ENCODE peak calls at places on chromosomes 7 and 10, in eight cellular contexts. C is upper lobe of left lung; D is prostate gland; O is cardiac septum; P is T-helper 17 cell; W is left lobe of liver; L is stimulated activated CD8-positive, alpha-beta memory T cell treated with anti-CD3 and anti-CD28 coated beads, Interleukin-7, amount 100 ng/mL, for 1 hour; R is SK-N-SH. J is an unnamed sample.

GRCh38 chr10:12742776-12743175 is 258.7 kb downstream of the CCDC3 start:
- DNase-seq in C (no peak), D (no peak), O (no peak), P (no peak), W (no peak), L (no peak), R (no peak), J (no peak)

GRCh38 chr10:74706966-74707365 is 119.4 kb upstream of the KAT6B start:
- DNase-seq in C (no peak), D (no peak), O (no peak), P (no peak), W (no peak), L (no peak), R (no peak), J (no peak)

GRCh38 chr10:63684257-63684936 is 163.2 kb downstream of the REEP3 start:
- DNase-seq in C (no peak), D (no peak), O (no peak), P (no peak), W (no peak), L (no peak), R (no peak), J (no peak)

GRCh38 chr10:124641282-124642075 is 102.7 kb downstream of the FAM53B start:
- DNase-seq in C (no peak), D (no peak), O (peak), P (no peak), W (no peak), L (no peak), R (peak), J (no peak)

GRCh38 chr7:133934974-133935330 is 192.2 kb upstream of the LRGUK start:
- DNase-seq in C (no peak), D (no peak), O (no peak), P (no peak), W (no peak), L (no peak), R (no peak), J (no peak)

GRCh38 chr10:103765168-103765567 is 90.2 kb downstream of the SH3PXD2A start:
- DNase-seq in C (no peak), D (no peak), O (no peak), P (no peak), W (no peak), L (no peak), R (no peak), J (no peak)

GRCh38 chr7:48089415-48089975 is 430 bp downstream of the UPP1 start:
- DNase-seq in C (peak), D (peak), O (no peak), P (peak), W (no peak), L (peak), R (peak), J (peak)

GRCh38 chr7:150594817-150595216 is 27.6 kb downstream of the GIMAP4 start:
- DNase-seq in C (no peak), D (no peak), O (no peak), P (no peak), W (no peak), L (no peak), R (no peak), J (no peak)

GRCh38 chr10:121054876-121055275 is 203.7 kb downstream of the WDR11 start:
- DNase-seq in C (no peak), D (no peak), O (no peak), P (no peak), W (no peak), L (no peak), R (no peak), J (no peak)

GRCh38 chr10:66246177-66246576 is 679.7 kb upstream of the LRRTM3 start:
- DNase-seq in C (peak), D (no peak), O (no peak), P (no peak), W (no peak), L (no peak), R (no peak), J (no peak)

GRCh38 chr10:21488246-21488953 is 37.1 kb downstream of the SKIDA1 start:
- DNase-seq in C (no peak), D (no peak), O (no peak), P (no peak), W (no peak), L (no peak), R (no peak), J (peak)

GRCh38 chr10:124000792-124001201 is 92.6 kb downstream of the CHST15 start:
- DNase-seq in C (no peak), D (no peak), O (peak), P (no peak), W (peak), L (no peak), R (no peak), J (peak)

GRCh38 chr10:97703398-97704067 is 10.0 kb upstream of the MARVELD1 start:
- DNase-seq in C (no peak), D (no peak), O (no peak), P (no peak), W (no peak), L (no peak), R (no peak), J (no peak)

GRCh38 chr7:84790873-84791272 is 396.0 kb downstream of the SEMA3D start:
- DNase-seq in C (no peak), D (no peak), O (no peak), P (no peak), W (no peak), L (no peak), R (no peak), J (no peak)

GRCh38 chr7:80279760-80280159 is 145.1 kb downstream of the GNAI1 start:
- DNase-seq in C (no peak), D (no peak), O (no peak), P (no peak), W (no peak), L (no peak), R (no peak), J (no peak)

GRCh38 chr10:132667613-132668394 is 118.1 kb downstream of the NKX6-2 start:
- DNase-seq in C (peak), D (no peak), O (no peak), P (no peak), W (no peak), L (no peak), R (no peak), J (no peak)

GRCh38 chr7:105493928-105494325 is 28.1 kb downstream of the PUS7 start:
- DNase-seq in C (no peak), D (peak), O (no peak), P (no peak), W (no peak), L (no peak), R (no peak), J (no peak)

GRCh38 chr7:29639887-29640600 is 76.4 kb downstream of the PRR15 start:
- DNase-seq in C (no peak), D (no peak), O (no peak), P (no peak), W (no peak), L (no peak), R (no peak), J (no peak)

GRCh38 chr7:157299613-157300405 is 37.0 kb upstream of the DNAJB6 start:
- DNase-seq in C (peak), D (no peak), O (no peak), P (peak), W (no peak), L (no peak), R (peak), J (peak)

GRCh38 chr7:157427811-157428553 is 91.2 kb downstream of the DNAJB6 start:
- DNase-seq in C (no peak), D (no peak), O (peak), P (no peak), W (no peak), L (no peak), R (no peak), J (no peak)

GRCh38 chr10:110324201-110324804 is 19.6 kb upstream of the SMNDC1 start:
- DNase-seq in C (no peak), D (no peak), O (no peak), P (no peak), W (no peak), L (no peak), R (no peak), J (no peak)

GRCh38 chr7:107907790-107908189 is 16.8 kb downstream of the DLD start:
- DNase-seq in C (no peak), D (no peak), O (no peak), P (no peak), W (no peak), L (no peak), R (no peak), J (no peak)

GRCh38 chr10:70602665-70603438 is at the start of gene PRF1:
- DNase-seq in C (peak), D (no peak), O (no peak), P (peak), W (no peak), L (peak), R (no peak), J (peak)

GRCh38 chr10:79333513-79333912 is 13.8 kb upstream of the PPIF start:
- DNase-seq in C (no peak), D (no peak), O (no peak), P (no peak), W (no peak), L (no peak), R (no peak), J (no peak)

GRCh38 chr7:106757846-106758245 is 96.9 kb upstream of the CCDC71L start:
- DNase-seq in C (no peak), D (no peak), O (no peak), P (no peak), W (peak), L (no peak), R (no peak), J (no peak)

GRCh38 chr7:40805361-40805760 is 670.6 kb downstream of the SUGCT start:
- DNase-seq in C (no peak), D (no peak), O (no peak), P (no peak), W (no peak), L (no peak), R (no peak), J (no peak)

GRCh38 chr7:25907214-25907613 is 244.8 kb upstream of the NFE2L3 start:
- DNase-seq in C (no peak), D (no peak), O (no peak), P (no peak), W (no peak), L (no peak), R (no peak), J (no peak)

GRCh38 chr10:46268076-46268881 is 18.5 kb upstream of the ANTXRL start:
- DNase-seq in C (no peak), D (no peak), O (no peak), P (no peak), W (no peak), L (no peak), R (no peak), J (peak)

GRCh38 chr10:85547460-85548023 is 819.1 kb downstream of the GRID1 start:
- DNase-seq in C (no peak), D (no peak), O (no peak), P (no peak), W (no peak), L (no peak), R (no peak), J (no peak)

GRCh38 chr10:126270116-126270515 is 118.2 kb downstream of the ADAM12 start:
- DNase-seq in C (no peak), D (no peak), O (no peak), P (no peak), W (no peak), L (no peak), R (no peak), J (no peak)

GRCh38 chr10:63675171-63675570 is 154.0 kb downstream of the REEP3 start:
- DNase-seq in C (no peak), D (no peak), O (no peak), P (no peak), W (no peak), L (no peak), R (no peak), J (no peak)

GRCh38 chr10:17062493-17063487 is 66.8 kb downstream of the CUBN start:
- DNase-seq in C (no peak), D (no peak), O (no peak), P (no peak), W (no peak), L (no peak), R (no peak), J (no peak)

GRCh38 chr7:82284936-82285519 is 158.5 kb downstream of the CACNA2D1 start:
- DNase-seq in C (no peak), D (no peak), O (no peak), P (no peak), W (no peak), L (no peak), R (no peak), J (no peak)

J was measured in vagina.